ENCODE peak calls at places on chromosomes 1 and 21, in seven cellular contexts. L, J, M, O, G, H and B are unnamed samples.
A peak's percentile ranks its signal among the peaks of the same experiment; 100 is the strongest.

GRCh38 chr21:40631201-40631600 is 215.8 kb downstream of the DSCAM start:
- DNase-seq in J (no peak), G (no peak), H (peak; percentile 0), O (no peak), M (no peak), L (no peak), B (no peak)

GRCh38 chr1:47396671-47397196 is 19.4 kb upstream of the FOXE3 start:
- DNase-seq in M (no peak), G (no peak), L (no peak), J (no peak), H (no peak), O (no peak), B (no peak)

GRCh38 chr21:37932936-37933335 is 16.7 kb upstream of the KCNJ6 start:
- DNase-seq in G (no peak), L (no peak), O (no peak), J (no peak), M (no peak), H (no peak), B (no peak)

GRCh38 chr1:63413394-63413793 is 46.0 kb downstream of the ALG6 start:
- DNase-seq in O (no peak), H (no peak), G (no peak), M (no peak), L (no peak), J (no peak), B (no peak)

GRCh38 chr1:180928272-180929230 is 15.9 kb downstream of the KIAA1614 start:
- DNase-seq in L (no peak), M (no peak), J (no peak), O (no peak), H (no peak), G (no peak), B (no peak)

GRCh38 chr1:7590426-7590790 is 180.7 kb upstream of the VAMP3 start:
- DNase-seq in H (no peak), O (no peak), L (no peak), M (no peak), J (no peak), G (no peak), B (no peak)

GRCh38 chr1:12745126-12745991 is 641 bp upstream of the CFAP107 start:
- DNase-seq in H (no peak), M (no peak), G (no peak), L (no peak), J (no peak), O (no peak), B (no peak)

GRCh38 chr1:204435246-204435885 is 23.7 kb upstream of the PPP1R15B start:
- DNase-seq in G (no peak), H (peak; percentile 77), M (no peak), L (peak; percentile 51), J (peak; percentile 55), O (no peak), B (no peak)

GRCh38 chr1:155200920-155201319 is 6.8 kb downstream of the THBS3 start:
- DNase-seq in G (no peak), M (no peak), J (no peak), L (no peak), O (no peak), H (no peak), B (no peak)

GRCh38 chr1:84569216-84569615 is 5.0 kb downstream of the CTBS start:
- DNase-seq in L (no peak), G (no peak), H (no peak), M (no peak), J (no peak), O (no peak), B (no peak)

GRCh38 chr1:75672528-75673393 is 51.7 kb upstream of the ACADM start:
- DNase-seq in H (peak; percentile 30), G (peak; percentile 91), O (no peak), J (peak; percentile 83), M (peak; percentile 86), L (peak; percentile 75), B (no peak)

GRCh38 chr1:26530898-26531598 is 1.5 kb downstream of the RPS6KA1 start:
- DNase-seq in O (peak; percentile 82), J (peak; percentile 48), L (peak; percentile 74), G (peak; percentile 96), H (peak; percentile 27), M (peak; percentile 94), B (no peak)

GRCh38 chr1:92186081-92186480 is 31.6 kb upstream of the C1orf146 start:
- DNase-seq in O (no peak), M (no peak), L (no peak), G (no peak), J (peak; percentile 73), H (no peak), B (no peak)

GRCh38 chr1:115041654-115042053 is 12.0 kb downstream of the TSHB start:
- DNase-seq in J (no peak), M (no peak), H (no peak), O (no peak), L (no peak), G (peak; percentile 68), B (no peak)

GRCh38 chr21:43740497-43741156 is 21.7 kb downstream of the PDXK start:
- DNase-seq in M (peak; percentile 91), L (peak; percentile 89), G (peak; percentile 93), J (no peak), O (peak; percentile 68), H (peak; percentile 89), B (peak; percentile 53)

GRCh38 chr1:233025156-233025555 is 74.7 kb downstream of the NTPCR start:
- DNase-seq in O (peak; percentile 50), M (peak; percentile 86), L (peak; percentile 52), H (peak; percentile 72), G (peak; percentile 90), J (peak; percentile 30), B (peak; percentile 21)

GRCh38 chr1:53848025-53848424 is 9.9 kb upstream of the NDC1 start:
- DNase-seq in L (peak; percentile 7), O (no peak), H (no peak), J (no peak), M (no peak), G (no peak), B (no peak)

DNA sequence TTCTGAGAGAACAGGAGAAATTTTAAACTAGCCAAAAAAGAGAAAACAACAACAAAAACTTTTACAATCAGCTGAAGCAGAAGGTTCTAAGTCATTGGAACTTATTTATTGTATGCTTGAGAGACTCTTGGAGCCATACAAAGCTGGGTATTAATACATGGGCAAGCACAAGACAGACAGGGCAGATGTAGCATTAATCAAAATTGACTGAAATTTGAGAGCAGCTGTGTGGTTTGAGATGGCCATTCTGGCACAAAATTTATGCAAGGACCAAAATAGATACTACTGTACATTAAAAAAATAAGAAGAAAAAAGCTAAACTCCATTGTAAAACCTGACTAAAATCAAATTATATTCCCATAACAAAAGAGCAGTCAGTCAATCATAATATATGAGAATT is 892.5 kb downstream of the PLA2G4A start:
- DNase-seq in G (no peak), O (no peak), L (no peak), J (no peak), M (no peak), H (no peak), B (no peak)
- H4K8ac ChIP-seq in G (no peak overlapping the region), O (no peak overlapping the region), L (no peak overlapping the region), J (no peak overlapping the region), M (no peak overlapping the region), H (no peak overlapping the region), B (no peak overlapping the region)

GRCh38 chr1:59879556-59879955 is 47.0 kb downstream of the CYP2J2 start:
- DNase-seq in M (peak; percentile 63), L (peak; percentile 60), H (peak; percentile 78), G (peak; percentile 78), O (no peak), J (peak; percentile 52), B (peak; percentile 54)

GRCh38 chr1:59877108-59877682 is 49.4 kb downstream of the CYP2J2 start:
- DNase-seq in H (no peak), J (no peak), O (no peak), L (no peak), M (no peak), G (no peak), B (no peak)

GRCh38 chr1:59880001-59880400 is 46.6 kb downstream of the CYP2J2 start:
- DNase-seq in M (no peak), H (no peak), O (no peak), L (peak; percentile 3), G (no peak), J (no peak), B (no peak)

GRCh38 chr1:59878370-59878769 is 48.2 kb downstream of the CYP2J2 start:
- DNase-seq in G (peak; percentile 10), O (no peak), L (no peak), J (no peak), H (no peak), M (no peak), B (no peak)

GRCh38 chr1:59880735-59881134 is 45.8 kb downstream of the CYP2J2 start:
- DNase-seq in H (no peak), M (no peak), L (no peak), O (no peak), J (no peak), G (no peak), B (no peak)
- H3K4me1 ChIP-seq in H (no peaks in the 10 kb centered on the region), M (no peaks in the 10 kb centered on the region), L (no peaks in the 10 kb centered on the region), O (no peaks in the 10 kb centered on the region), J (no peaks in the 10 kb centered on the region), G (no peaks in the 10 kb centered on the region), B (no peaks in the 10 kb centered on the region)

GRCh38 chr1:237000191-237000590 is 4.0 kb downstream of the MT1HL1 start:
- DNase-seq in G (no peak), M (no peak), J (no peak), O (no peak), L (no peak), H (no peak), B (no peak)

GRCh38 chr1:237005674-237006073 is 1.4 kb upstream of the MT1HL1 start:
- DNase-seq in G (no peak), H (no peak), O (no peak), J (no peak), M (no peak), L (no peak), B (no peak)

GRCh38 chr1:237007147-237007881 is 3.1 kb upstream of the MT1HL1 start:
- DNase-seq in G (no peak), O (no peak), M (no peak), L (no peak), J (no peak), H (no peak), B (no peak)

GRCh38 chr1:236998571-236998970 is 5.7 kb downstream of the MT1HL1 start:
- DNase-seq in O (no peak), J (no peak), L (no peak), M (no peak), G (no peak), H (no peak), B (no peak)

DNA sequence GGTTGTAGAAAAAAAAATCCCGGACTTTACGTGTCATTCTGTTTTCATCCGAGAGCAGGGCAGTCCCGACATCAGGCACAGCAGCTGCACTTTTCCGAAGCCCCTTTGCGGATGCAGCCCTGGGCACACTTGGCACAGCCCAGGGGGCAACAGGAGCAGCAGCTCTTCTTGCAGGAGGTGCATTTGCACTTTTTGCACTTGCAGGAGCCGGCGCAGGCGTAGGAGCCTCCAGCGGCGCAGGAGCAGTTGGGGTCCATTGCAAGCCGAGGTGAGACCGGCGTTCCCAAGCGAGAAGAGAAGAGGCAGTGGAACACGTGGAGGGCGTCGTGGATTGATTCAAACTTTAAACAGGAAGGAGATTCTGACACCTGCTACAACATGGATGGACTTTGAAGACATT is at the start of gene MT1HL1:
- DNase-seq in H (no peak), L (no peak), O (no peak), M (no peak), G (no peak), J (no peak), B (no peak)
- H4K8ac ChIP-seq in H (no peak within 1 kb of the TSS), L (no peak within 1 kb of the TSS), O (no peak within 1 kb of the TSS), M (no peak within 1 kb of the TSS), G (no peak within 1 kb of the TSS), J (no peak within 1 kb of the TSS), B (no peak within 1 kb of the TSS)

DNA sequence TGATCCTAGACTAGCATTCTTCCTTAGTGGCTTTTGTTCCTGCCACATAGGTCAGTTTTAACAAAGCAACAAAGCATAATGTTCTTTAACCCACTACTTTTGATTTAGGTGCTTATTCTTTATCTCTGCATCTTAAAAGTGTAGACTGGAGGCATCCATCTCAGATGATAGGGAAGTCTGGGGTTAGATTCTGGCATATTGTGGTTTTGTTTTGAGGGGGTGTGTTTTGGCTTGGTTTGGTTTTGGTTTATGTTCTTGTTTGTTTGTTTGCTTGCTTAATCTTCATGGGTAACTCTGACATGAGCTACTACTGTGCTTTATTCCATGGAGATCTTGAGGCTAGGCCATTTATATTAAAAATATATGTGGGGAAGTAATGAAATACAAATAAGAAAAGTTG is 40.3 kb upstream of the MYOCOS start:
- DNase-seq in L (no peak), J (no peak), O (no peak), H (no peak), G (no peak), M (no peak), B (no peak)
- H3K4me1 ChIP-seq in L (no peaks in the 10 kb centered on the region), J (no peaks in the 10 kb centered on the region), O (no peaks in the 10 kb centered on the region), H (no peaks in the 10 kb centered on the region), G (no peaks in the 10 kb centered on the region), M (no peaks in the 10 kb centered on the region), B (no peaks in the 10 kb centered on the region)